ENCODE peak calls at places on chromosomes 11 and 22, in seven cellular contexts. One of them, this sample, is unnamed. For H3K4me1, the result is how much of the 10 kb centered on the place peaks cover.

GRCh38 chr11:84714316-84714780 is 912.8 kb downstream of the DLG2 start:
- DNase-seq in Peyer's patch: no peak
- DNase-seq in neuronal stem cell: peak
- DNase-seq in right atrium auricular region: no peak
- DNase-seq in psoas muscle: peak
- DNase-seq in right lobe of liver: peak
- DNase-seq in lung: no peak
- DNase-seq in this sample: peak

GRCh38 chr11:94897330-94897768 is 76.0 kb downstream of the CWC15 start:
- DNase-seq in Peyer's patch: no peak
- DNase-seq in neuronal stem cell: peak
- DNase-seq in right atrium auricular region: peak
- DNase-seq in psoas muscle: no peak
- DNase-seq in right lobe of liver: no peak
- DNase-seq in lung: peak
- DNase-seq in this sample: peak

GRCh38 chr11:121309688-121310087 is 17.1 kb downstream of the SC5D start:
- DNase-seq in Peyer's patch: no peak
- DNase-seq in neuronal stem cell: no peak
- DNase-seq in right atrium auricular region: no peak
- DNase-seq in psoas muscle: no peak
- DNase-seq in right lobe of liver: no peak
- DNase-seq in lung: no peak
- DNase-seq in this sample: no peak

GRCh38 chr11:24386551-24387404 is 110.1 kb upstream of the LUZP2 start:
- DNase-seq in Peyer's patch: no peak
- DNase-seq in neuronal stem cell: no peak
- DNase-seq in right atrium auricular region: no peak
- DNase-seq in psoas muscle: no peak
- DNase-seq in right lobe of liver: no peak
- DNase-seq in lung: no peak
- DNase-seq in this sample: peak

GRCh38 chr11:72241290-72241781 is 2.6 kb downstream of the PHOX2A start:
- DNase-seq in Peyer's patch: no peak
- DNase-seq in neuronal stem cell: no peak
- DNase-seq in right atrium auricular region: no peak
- DNase-seq in psoas muscle: no peak
- DNase-seq in right lobe of liver: no peak
- DNase-seq in lung: no peak
- DNase-seq in this sample: no peak

GRCh38 chr11:134393638-134394037 is 18.4 kb downstream of the B3GAT1 start:
- DNase-seq in Peyer's patch: no peak
- DNase-seq in neuronal stem cell: no peak
- DNase-seq in right atrium auricular region: no peak
- DNase-seq in psoas muscle: no peak
- DNase-seq in right lobe of liver: no peak
- DNase-seq in lung: no peak
- DNase-seq in this sample: peak

GRCh38 chr11:79121351-79121750 is 319.5 kb downstream of the TENM4 start:
- DNase-seq in Peyer's patch: no peak
- DNase-seq in neuronal stem cell: no peak
- DNase-seq in right atrium auricular region: no peak
- DNase-seq in psoas muscle: no peak
- DNase-seq in right lobe of liver: no peak
- DNase-seq in lung: no peak
- DNase-seq in this sample: no peak

GRCh38 chr11:128931661-128932060 is 11.0 kb downstream of the TP53AIP1 start:
- DNase-seq in Peyer's patch: no peak
- DNase-seq in neuronal stem cell: no peak
- DNase-seq in right atrium auricular region: no peak
- DNase-seq in psoas muscle: no peak
- DNase-seq in right lobe of liver: no peak
- DNase-seq in lung: no peak
- DNase-seq in this sample: no peak

GRCh38 chr11:82714346-82715174 is 19.1 kb downstream of the FAM181B start:
- DNase-seq in Peyer's patch: no peak
- DNase-seq in neuronal stem cell: no peak
- DNase-seq in right atrium auricular region: no peak
- DNase-seq in psoas muscle: no peak
- DNase-seq in right lobe of liver: no peak
- DNase-seq in lung: no peak
- DNase-seq in this sample: no peak

GRCh38 chr11:115871161-115871750 is 367.0 kb upstream of the CADM1 start:
- DNase-seq in Peyer's patch: no peak
- DNase-seq in neuronal stem cell: no peak
- DNase-seq in right atrium auricular region: no peak
- DNase-seq in psoas muscle: no peak
- DNase-seq in right lobe of liver: no peak
- DNase-seq in lung: no peak
- DNase-seq in this sample: no peak

GRCh38 chr11:67270256-67271211 is 4.3 kb downstream of the GRK2 start:
- DNase-seq in Peyer's patch: peak
- DNase-seq in neuronal stem cell: no peak
- DNase-seq in right atrium auricular region: no peak
- DNase-seq in psoas muscle: peak
- DNase-seq in right lobe of liver: peak
- DNase-seq in lung: no peak
- DNase-seq in this sample: peak
- H3K27ac ChIP-seq in Peyer's patch: peak
- H3K27ac ChIP-seq in neuronal stem cell: peak
- H3K27ac ChIP-seq in right atrium auricular region: peak
- H3K27ac ChIP-seq in psoas muscle: peak
- H3K27ac ChIP-seq in right lobe of liver: peak
- H3K27ac ChIP-seq in lung: peak
- H3K27ac ChIP-seq in this sample: peak

GRCh38 chr11:123833095-123833494 is 26.9 kb upstream of the OR6M1 start:
- DNase-seq in Peyer's patch: no peak
- DNase-seq in neuronal stem cell: no peak
- DNase-seq in right atrium auricular region: no peak
- DNase-seq in psoas muscle: no peak
- DNase-seq in right lobe of liver: no peak
- DNase-seq in lung: no peak
- DNase-seq in this sample: no peak
- H3K4me1 ChIP-seq in Peyer's patch: under half
- H3K4me1 ChIP-seq in neuronal stem cell: under half
- H3K4me1 ChIP-seq in right atrium auricular region: under half
- H3K4me1 ChIP-seq in psoas muscle: under half
- H3K4me1 ChIP-seq in right lobe of liver: under half
- H3K4me1 ChIP-seq in lung: under half
- H3K4me1 ChIP-seq in this sample: under half

GRCh38 chr11:109892321-109892794 is 200.8 kb upstream of the ZC3H12C start:
- DNase-seq in Peyer's patch: no peak
- DNase-seq in neuronal stem cell: no peak
- DNase-seq in right atrium auricular region: no peak
- DNase-seq in psoas muscle: no peak
- DNase-seq in right lobe of liver: no peak
- DNase-seq in lung: no peak
- DNase-seq in this sample: no peak
- H3K27ac ChIP-seq in Peyer's patch: no peak
- H3K27ac ChIP-seq in neuronal stem cell: no peak
- H3K27ac ChIP-seq in right atrium auricular region: no peak
- H3K27ac ChIP-seq in psoas muscle: no peak
- H3K27ac ChIP-seq in right lobe of liver: no peak
- H3K27ac ChIP-seq in lung: no peak
- H3K27ac ChIP-seq in this sample: no peak

GRCh38 chr11:90219438-90219837 is 3.4 kb downstream of the CHORDC1 start:
- DNase-seq in Peyer's patch: no peak
- DNase-seq in neuronal stem cell: no peak
- DNase-seq in right atrium auricular region: no peak
- DNase-seq in psoas muscle: no peak
- DNase-seq in right lobe of liver: no peak
- DNase-seq in lung: no peak
- DNase-seq in this sample: no peak

GRCh38 chr11:90222152-90222458 is 744 bp downstream of the CHORDC1 start:
- DNase-seq in Peyer's patch: no peak
- DNase-seq in neuronal stem cell: no peak
- DNase-seq in right atrium auricular region: no peak
- DNase-seq in psoas muscle: no peak
- DNase-seq in right lobe of liver: no peak
- DNase-seq in lung: no peak
- DNase-seq in this sample: no peak

GRCh38 chr11:90218606-90219005 is 4.2 kb downstream of the CHORDC1 start:
- DNase-seq in Peyer's patch: no peak
- DNase-seq in neuronal stem cell: no peak
- DNase-seq in right atrium auricular region: no peak
- DNase-seq in psoas muscle: peak
- DNase-seq in right lobe of liver: no peak
- DNase-seq in lung: no peak
- DNase-seq in this sample: no peak

GRCh38 chr11:90222459-90223247 is at the start of gene CHORDC1:
- DNase-seq in Peyer's patch: peak
- DNase-seq in neuronal stem cell: peak
- DNase-seq in right atrium auricular region: peak
- DNase-seq in psoas muscle: peak
- DNase-seq in right lobe of liver: peak
- DNase-seq in lung: peak
- DNase-seq in this sample: peak

GRCh38 chr11:90220391-90220790 is 2.5 kb downstream of the CHORDC1 start:
- DNase-seq in Peyer's patch: no peak
- DNase-seq in neuronal stem cell: no peak
- DNase-seq in right atrium auricular region: no peak
- DNase-seq in psoas muscle: no peak
- DNase-seq in right lobe of liver: no peak
- DNase-seq in lung: no peak
- DNase-seq in this sample: no peak
- H3K4me1 ChIP-seq in Peyer's patch: under half
- H3K4me1 ChIP-seq in neuronal stem cell: under half
- H3K4me1 ChIP-seq in right atrium auricular region: under half
- H3K4me1 ChIP-seq in psoas muscle: half or more
- H3K4me1 ChIP-seq in right lobe of liver: under half
- H3K4me1 ChIP-seq in lung: under half
- H3K4me1 ChIP-seq in this sample: under half

DNA sequence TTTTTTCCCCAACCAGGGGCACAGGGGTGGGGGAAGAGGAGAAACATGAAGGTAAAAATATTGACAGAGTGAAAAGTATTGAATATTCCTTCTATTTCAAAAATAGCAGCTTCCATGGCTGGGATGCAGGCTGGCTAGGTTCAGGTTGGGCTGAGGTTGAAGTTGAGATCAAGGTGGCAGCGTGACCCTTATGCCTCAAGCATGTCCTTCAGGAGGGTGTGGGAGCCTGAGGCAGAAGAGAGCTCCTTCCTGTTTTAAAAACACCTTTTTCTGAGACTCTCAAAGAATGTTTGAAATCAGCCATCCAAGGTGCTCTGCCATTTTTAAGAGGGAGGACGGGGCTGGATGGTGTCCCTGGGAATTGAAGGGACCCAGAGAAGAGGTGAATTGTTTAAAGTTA is 29.5 kb downstream of the TIMP3 start:
- DNase-seq in Peyer's patch: no peak
- DNase-seq in neuronal stem cell: no peak
- DNase-seq in right atrium auricular region: no peak
- DNase-seq in psoas muscle: no peak
- DNase-seq in right lobe of liver: no peak
- DNase-seq in lung: no peak
- DNase-seq in this sample: no peak
- H3K27ac ChIP-seq in Peyer's patch: no peak
- H3K27ac ChIP-seq in neuronal stem cell: no peak
- H3K27ac ChIP-seq in right atrium auricular region: peak
- H3K27ac ChIP-seq in psoas muscle: peak
- H3K27ac ChIP-seq in right lobe of liver: no peak
- H3K27ac ChIP-seq in lung: peak
- H3K27ac ChIP-seq in this sample: no peak

GRCh38 chr11:61688368-61689163 is 8.4 kb downstream of the DAGLA start:
- DNase-seq in Peyer's patch: peak
- DNase-seq in neuronal stem cell: no peak
- DNase-seq in right atrium auricular region: peak
- DNase-seq in psoas muscle: peak
- DNase-seq in right lobe of liver: no peak
- DNase-seq in lung: peak
- DNase-seq in this sample: peak
- H3K4me1 ChIP-seq in Peyer's patch: under half
- H3K4me1 ChIP-seq in neuronal stem cell: under half
- H3K4me1 ChIP-seq in right atrium auricular region: under half
- H3K4me1 ChIP-seq in psoas muscle: under half
- H3K4me1 ChIP-seq in right lobe of liver: under half
- H3K4me1 ChIP-seq in lung: under half
- H3K4me1 ChIP-seq in this sample: under half

GRCh38 chr11:44348721-44349120 is 38.8 kb upstream of the ALX4 start:
- DNase-seq in Peyer's patch: no peak
- DNase-seq in neuronal stem cell: no peak
- DNase-seq in right atrium auricular region: no peak
- DNase-seq in psoas muscle: no peak
- DNase-seq in right lobe of liver: no peak
- DNase-seq in lung: no peak
- DNase-seq in this sample: no peak

GRCh38 chr11:44349328-44349727 is 39.4 kb upstream of the ALX4 start:
- DNase-seq in Peyer's patch: no peak
- DNase-seq in neuronal stem cell: no peak
- DNase-seq in right atrium auricular region: no peak
- DNase-seq in psoas muscle: no peak
- DNase-seq in right lobe of liver: no peak
- DNase-seq in lung: no peak
- DNase-seq in this sample: no peak

GRCh38 chr11:44351898-44352498 is 42.1 kb upstream of the ALX4 start:
- DNase-seq in Peyer's patch: no peak
- DNase-seq in neuronal stem cell: no peak
- DNase-seq in right atrium auricular region: no peak
- DNase-seq in psoas muscle: no peak
- DNase-seq in right lobe of liver: no peak
- DNase-seq in lung: no peak
- DNase-seq in this sample: no peak

GRCh38 chr11:44348114-44348513 is 38.2 kb upstream of the ALX4 start:
- DNase-seq in Peyer's patch: no peak
- DNase-seq in neuronal stem cell: no peak
- DNase-seq in right atrium auricular region: no peak
- DNase-seq in psoas muscle: no peak
- DNase-seq in right lobe of liver: no peak
- DNase-seq in lung: no peak
- DNase-seq in this sample: no peak

DNA sequence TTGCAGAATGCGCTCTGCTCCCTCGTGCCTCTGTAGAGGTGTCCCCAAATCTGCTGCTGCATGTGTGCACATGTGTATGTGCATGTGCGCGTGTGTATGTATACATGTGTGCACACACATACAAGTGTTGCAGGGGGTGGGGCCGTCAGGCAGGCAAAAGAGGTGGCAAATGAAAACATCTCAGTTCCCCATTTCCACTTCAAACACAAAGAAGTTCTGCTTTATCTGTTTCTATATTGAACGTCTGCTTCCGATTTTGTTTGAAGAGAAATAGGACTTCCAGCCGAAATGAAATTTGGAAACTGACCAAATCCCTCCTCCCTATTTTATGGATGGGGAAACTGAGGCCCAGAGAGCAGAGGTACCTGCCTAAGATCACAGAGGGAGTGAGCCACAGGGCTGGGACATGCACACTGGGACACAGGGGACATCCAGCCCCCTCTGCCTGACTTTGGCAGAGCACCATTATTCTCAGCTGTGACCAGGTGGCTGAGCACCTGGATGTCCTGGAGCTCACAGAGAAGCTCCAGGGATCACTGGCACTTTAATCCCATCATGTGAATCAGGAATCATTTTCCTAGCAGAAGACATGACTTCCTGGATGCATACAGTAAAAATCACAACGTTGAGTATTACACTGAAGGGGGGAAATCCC is 41.2 kb upstream of the ALX4 start:
- DNase-seq in Peyer's patch: no peak
- DNase-seq in neuronal stem cell: no peak
- DNase-seq in right atrium auricular region: no peak
- DNase-seq in psoas muscle: no peak
- DNase-seq in right lobe of liver: no peak
- DNase-seq in lung: no peak
- DNase-seq in this sample: no peak
- H3K27ac ChIP-seq in Peyer's patch: no peak
- H3K27ac ChIP-seq in neuronal stem cell: no peak
- H3K27ac ChIP-seq in right atrium auricular region: no peak
- H3K27ac ChIP-seq in psoas muscle: no peak
- H3K27ac ChIP-seq in right lobe of liver: no peak
- H3K27ac ChIP-seq in lung: no peak
- H3K27ac ChIP-seq in this sample: no peak